ENCODE peak calls at places on chromosomes 13 and 19, in seven cellular contexts. H is stimulated activated CD8-positive, alpha-beta memory T cell treated with anti-CD3 and anti-CD28 coated beads, Interleukin-15, amount 100 ng/mL, for 24 hours; Z is mesothelial cell of epicardium; C is MM.1S; B is activated CD4-positive, alpha-beta memory T cell treated with anti-CD3 and anti-CD28 coated beads, Interleukin-2, amount 10 ng/mL, durations not matched to agents 7 days and 5 days; M is CD8-positive, alpha-beta T cell; K is B cell. P is an unnamed sample.

GRCh38 chr13:44884076-44884729 is 105.1 kb downstream of the NUFIP1 start:
- DNase-seq in K (no peak), B (no peak), M (no peak), Z (no peak), H (no peak), C (no peak), P (no peak)

GRCh38 chr19:3818479-3818878 is 32.3 kb upstream of the MATK start:
- DNase-seq in H (no peak), Z (no peak), M (no peak), C (no peak), B (no peak), K (no peak), P (no peak)

GRCh38 chr13:50526771-50527567 is 316.5 kb downstream of the DLEU7 start:
- DNase-seq in H (no peak), B (no peak), M (no peak), Z (no peak), C (peak), K (peak), P (no peak)

GRCh38 chr19:28737021-28737525 is 475.9 kb downstream of the UQCRFS1 start:
- DNase-seq in K (peak), H (no peak), Z (no peak), C (peak), B (no peak), M (no peak), P (no peak)

GRCh38 chr13:85509512-85509911 is 289.7 kb downstream of the SLITRK6 start:
- DNase-seq in Z (no peak), K (no peak), H (no peak), M (no peak), B (no peak), C (no peak), P (no peak)

GRCh38 chr19:55493052-55493649 is 4.9 kb downstream of the SSC5D start:
- DNase-seq in K (no peak), H (no peak), Z (no peak), B (no peak), C (no peak), M (no peak), P (no peak)

GRCh38 chr13:45361596-45362206 is 20.7 kb upstream of the TPT1 start:
- DNase-seq in K (no peak), H (no peak), B (no peak), C (no peak), Z (no peak), M (no peak), P (no peak)

GRCh38 chr19:46697142-46697960 is 19.6 kb downstream of the PRKD2 start:
- DNase-seq in B (peak), M (no peak), C (no peak), Z (peak), K (peak), H (no peak), P (peak)

GRCh38 chr13:42696191-42696590 is 85.2 kb upstream of the FAM216B start:
- DNase-seq in M (no peak), K (no peak), Z (no peak), H (no peak), B (no peak), C (no peak), P (no peak)

GRCh38 chr13:24133396-24133795 is 27.1 kb upstream of the SPATA13 start:
- DNase-seq in H (no peak), M (no peak), C (no peak), B (no peak), Z (no peak), K (no peak), P (no peak)

GRCh38 chr19:47435196-47435595 is 15.9 kb upstream of the MEIS3 start:
- DNase-seq in B (peak), K (no peak), C (peak), Z (no peak), M (no peak), H (no peak), P (no peak)

GRCh38 chr13:30744056-30744684 is 8.8 kb downstream of the ALOX5AP start:
- DNase-seq in H (peak), B (peak), C (peak), K (peak), M (peak), Z (no peak), P (no peak)

GRCh38 chr13:87661471-87661870 is 9.7 kb upstream of the SLITRK5 start:
- DNase-seq in B (no peak), H (no peak), C (no peak), K (no peak), Z (no peak), M (no peak), P (no peak)

GRCh38 chr13:20151016-20151415 is 9.8 kb downstream of the GJA3 start:
- DNase-seq in B (no peak), M (no peak), C (no peak), K (no peak), H (no peak), Z (no peak), P (peak)

GRCh38 chr19:2551172-2551863 is 75.4 kb downstream of the GADD45B start:
- DNase-seq in B (no peak), Z (no peak), H (no peak), K (no peak), C (no peak), M (no peak), P (no peak)

GRCh38 chr19:29583196-29584006 is 22.7 kb upstream of the POP4 start:
- DNase-seq in Z (no peak), H (no peak), C (no peak), B (no peak), M (no peak), K (no peak), P (no peak)

GRCh38 chr19:31328238-31328637 is 21.0 kb downstream of the TSHZ3 start:
- DNase-seq in M (no peak), Z (no peak), K (no peak), H (no peak), C (no peak), B (no peak), P (no peak)

GRCh38 chr13:59318320-59318930 is 845.3 kb downstream of the DIAPH3 start:
- DNase-seq in H (peak), M (peak), Z (peak), K (peak), C (peak), B (peak), P (peak)

GRCh38 chr19:4897146-4897545 is 5.5 kb downstream of the ARRDC5 start:
- DNase-seq in M (no peak), B (no peak), C (no peak), Z (no peak), K (no peak), H (no peak), P (no peak)

GRCh38 chr13:65555973-65556372 is 1674.2 kb downstream of the PCDH9 start:
- DNase-seq in H (no peak), Z (no peak), B (no peak), C (no peak), K (no peak), M (no peak), P (no peak)

GRCh38 chr13:48333976-48334375 is 30.4 kb downstream of the RB1 start:
- DNase-seq in K (no peak), M (no peak), H (no peak), B (no peak), Z (no peak), C (no peak), P (no peak)

GRCh38 chr19:39372941-39373340 is 18.0 kb downstream of the PAF1 start:
- DNase-seq in B (no peak), H (no peak), C (no peak), Z (no peak), K (no peak), M (no peak), P (no peak)

GRCh38 chr13:71360041-71360440 is 507.0 kb downstream of the DACH1 start:
- DNase-seq in K (no peak), C (no peak), M (no peak), H (no peak), B (no peak), Z (no peak), P (no peak)